ENCODE peak calls at places on chromosomes 6 and 20, in eight cellular contexts. A is EL, S is iPS-NIHi11, Z is COR-L47, N is PC-9, B is GM03348, G is SJSA1, F is progenitor cell of endocrine pancreas. K is an unnamed sample.

GRCh38 chr6:25899580-25900408 is 25.8 kb upstream of the SLC17A3 start:
- DNase-seq in A (no peak), S (no peak), Z (no peak), N (no peak), B (no peak), G (no peak), F (no peak), K (peak)

GRCh38 chr6:26342106-26342999 is 22.6 kb upstream of the BTN3A2 start:
- DNase-seq in A (peak), S (no peak), Z (no peak), N (no peak), B (no peak), G (peak), F (no peak), K (peak)

GRCh38 chr6:24357336-24358218 is at the start of gene DCDC2:
- DNase-seq in A (peak), S (peak), Z (no peak), N (peak), B (no peak), G (no peak), F (peak), K (no peak)

GRCh38 chr6:133632206-133632605 is 256.7 kb upstream of the TCF21 start:
- DNase-seq in A (peak), S (no peak), Z (no peak), N (no peak), B (peak), G (peak), F (no peak), K (no peak)

GRCh38 chr6:2498224-2498623 is 252.5 kb downstream of the MYLK4 start:
- DNase-seq in A (no peak), S (no peak), Z (peak), N (no peak), B (no peak), G (no peak), F (no peak), K (peak)

GRCh38 chr6:43768983-43769525 is 957 bp upstream of the VEGFA start:
- DNase-seq in A (peak), S (no peak), Z (no peak), N (no peak), B (peak), G (no peak), F (no peak), K (no peak)

GRCh38 chr6:123091091-123091895 is 95.3 kb downstream of the CLVS2 start:
- DNase-seq in A (peak), S (no peak), Z (no peak), N (peak), B (no peak), G (peak), F (no peak), K (no peak)

GRCh38 chr20:688809-689208 is 13.2 kb upstream of the SCRT2 start:
- DNase-seq in A (peak), S (peak), Z (no peak), N (no peak), B (peak), G (no peak), F (no peak), K (no peak)

GRCh38 chr6:2471474-2471873 is 226.1 kb upstream of the GMDS start:
- DNase-seq in A (no peak), S (no peak), Z (peak), N (no peak), B (no peak), G (no peak), F (no peak), K (peak)

GRCh38 chr6:166333172-166333995 is 9.0 kb downstream of the SFT2D1 start:
- DNase-seq in A (no peak), S (no peak), Z (no peak), N (no peak), B (no peak), G (no peak), F (no peak), K (no peak)

GRCh38 chr6:604579-604978 is 52.3 kb downstream of the HUS1B start:
- DNase-seq in A (no peak), S (no peak), Z (no peak), N (no peak), B (no peak), G (no peak), F (no peak), K (no peak)

GRCh38 chr6:102474041-102474807 is 1080.7 kb downstream of the GRIK2 start:
- DNase-seq in A (no peak), S (no peak), Z (no peak), N (no peak), B (no peak), G (no peak), F (no peak), K (no peak)

GRCh38 chr20:57371363-57371762 is 19.8 kb upstream of the RBM38 start:
- DNase-seq in A (no peak), S (no peak), Z (no peak), N (no peak), B (no peak), G (no peak), F (no peak), K (no peak)

GRCh38 chr6:3304500-3305215 is 45.9 kb downstream of the PSMG4 start:
- DNase-seq in A (no peak), S (no peak), Z (no peak), N (no peak), B (no peak), G (no peak), F (no peak), K (no peak)

GRCh38 chr6:51472745-51473483 is 614.5 kb downstream of the PKHD1 start:
- DNase-seq in A (no peak), S (peak), Z (peak), N (no peak), B (no peak), G (no peak), F (no peak), K (peak)

GRCh38 chr6:46799657-46800056 is 6.5 kb downstream of the MEP1A start:
- DNase-seq in A (no peak), S (no peak), Z (no peak), N (no peak), B (no peak), G (no peak), F (no peak), K (no peak)

GRCh38 chr6:110053395-110054240 is 75.5 kb downstream of the GPR6 start:
- DNase-seq in A (peak), S (peak), Z (no peak), N (peak), B (peak), G (peak), F (no peak), K (peak)

GRCh38 chr6:90938116-90938515 is 351.2 kb upstream of the MAP3K7 start:
- DNase-seq in A (peak), S (no peak), Z (no peak), N (no peak), B (no peak), G (peak), F (no peak), K (no peak)

GRCh38 chr6:10425973-10426780 is 11.3 kb upstream of the TFAP2A start:
- DNase-seq in A (peak), S (no peak), Z (no peak), N (peak), B (peak), G (peak), F (no peak), K (no peak)

GRCh38 chr20:24070679-24071078 is 82.1 kb upstream of the GGTLC1 start:
- DNase-seq in A (no peak), S (no peak), Z (no peak), N (no peak), B (no peak), G (no peak), F (no peak), K (no peak)

GRCh38 chr20:23116301-23117089 is 30.4 kb upstream of the CD93 start:
- DNase-seq in A (peak), S (no peak), Z (peak), N (no peak), B (peak), G (no peak), F (no peak), K (peak)

GRCh38 chr20:3716195-3716834 is 3.9 kb upstream of the SIGLEC1 start:
- DNase-seq in A (peak), S (peak), Z (peak), N (peak), B (peak), G (peak), F (peak), K (peak)

GRCh38 chr6:180295-180694 is 112.0 kb upstream of the DUSP22 start:
- DNase-seq in A (no peak), S (no peak), Z (no peak), N (no peak), B (no peak), G (no peak), F (no peak), K (no peak)

GRCh38 chr6:130995783-130996447 is 67.1 kb downstream of the EPB41L2 start:
- DNase-seq in A (no peak), S (no peak), Z (no peak), N (peak), B (no peak), G (peak), F (no peak), K (no peak)

GRCh38 chr6:2221724-2222274 is 23.6 kb downstream of the GMDS start:
- DNase-seq in A (no peak), S (no peak), Z (no peak), N (no peak), B (no peak), G (peak), F (no peak), K (no peak)